ENCODE peak calls at places on chromosome 10, in five cellular contexts. B is fibroblast of the aortic adventitia, H is IMR-90, I is AG09319, O is psoas muscle. K is an unnamed sample.

GRCh38 chr10:77590344-77591237 is 47.0 kb downstream of the KCNMA1 start:
- DNase-seq in I (no peak), O (peak), H (no peak), B (no peak), K (no peak)

GRCh38 chr10:28715246-28715645 is 37.9 kb downstream of the BAMBI start:
- DNase-seq in H (no peak), I (peak), O (no peak), B (no peak), K (no peak)

GRCh38 chr10:31929986-31930675 is 1.5 kb upstream of the ARHGAP12 start:
- DNase-seq in H (no peak), O (no peak), I (no peak), B (peak), K (no peak)

GRCh38 chr10:77661100-77661499 is 23.5 kb upstream of the KCNMA1 start:
- DNase-seq in H (no peak), O (no peak), B (no peak), I (no peak), K (no peak)

GRCh38 chr10:132815161-132815857 is 29.4 kb upstream of the NKX6-2 start:
- DNase-seq in H (no peak), B (no peak), O (peak), I (no peak), K (no peak)

GRCh38 chr10:3564599-3564998 is 220.4 kb downstream of the KLF6 start:
- DNase-seq in I (no peak), H (peak), B (no peak), O (no peak), K (no peak)

GRCh38 chr10:77386833-77387232 is 250.8 kb downstream of the KCNMA1 start:
- DNase-seq in O (no peak), H (peak), I (no peak), B (peak), K (no peak)

GRCh38 chr10:77583527-77583926 is 54.1 kb downstream of the KCNMA1 start:
- DNase-seq in O (no peak), B (no peak), H (no peak), I (no peak), K (no peak)

GRCh38 chr10:118362103-118362502 is 20.0 kb upstream of the FAM204A start:
- DNase-seq in O (no peak), I (no peak), H (no peak), B (no peak), K (no peak)

GRCh38 chr10:3072641-3073360 is 5.5 kb downstream of the PFKP start:
- DNase-seq in I (no peak), H (no peak), B (no peak), O (no peak), K (no peak)

GRCh38 chr10:92493362-92493761 is 80.5 kb downstream of the IDE start:
- DNase-seq in I (no peak), B (no peak), O (no peak), H (no peak), K (no peak)

GRCh38 chr10:11849272-11849671 is 26.1 kb downstream of the PROSER2 start:
- DNase-seq in O (no peak), H (no peak), I (no peak), B (no peak), K (no peak)

GRCh38 chr10:24153016-24153415 is 55.9 kb upstream of the KIAA1217 start:
- DNase-seq in H (no peak), B (no peak), I (no peak), O (no peak), K (no peak)

DNA sequence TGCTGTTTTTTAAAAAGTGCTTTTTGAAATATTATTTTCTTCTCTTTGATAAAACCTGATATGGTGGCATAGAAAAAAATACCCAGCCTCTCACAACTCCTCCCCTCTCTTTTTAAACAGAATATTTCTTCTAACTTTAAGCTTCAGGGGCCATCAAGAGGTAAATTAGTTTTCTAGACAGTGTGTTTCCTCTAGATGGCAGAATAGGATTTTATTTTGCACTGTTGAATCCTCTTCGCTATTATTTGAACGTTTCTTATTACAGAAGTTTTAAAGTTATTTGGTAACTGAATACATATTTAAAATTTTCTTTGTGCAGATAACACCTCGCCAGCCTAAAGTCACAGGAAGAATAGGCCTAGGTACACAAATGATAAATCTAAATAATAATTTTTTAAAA is 30.3 kb downstream of the ARL5B start:
- DNase-seq in B (peak), I (peak), O (no peak), H (peak), K (no peak)
- TF ChIP-seq CTCF in B (peak), I (peak), O (no peak), H (peak), K (peak)

GRCh38 chr10:89942217-89942616 is 240.8 kb downstream of the KIF20B start:
- DNase-seq in O (no peak), H (no peak), I (no peak), B (no peak), K (no peak)

GRCh38 chr10:89944138-89944537 is 242.7 kb downstream of the KIF20B start:
- DNase-seq in I (no peak), H (no peak), B (no peak), O (no peak), K (no peak)

DNA sequence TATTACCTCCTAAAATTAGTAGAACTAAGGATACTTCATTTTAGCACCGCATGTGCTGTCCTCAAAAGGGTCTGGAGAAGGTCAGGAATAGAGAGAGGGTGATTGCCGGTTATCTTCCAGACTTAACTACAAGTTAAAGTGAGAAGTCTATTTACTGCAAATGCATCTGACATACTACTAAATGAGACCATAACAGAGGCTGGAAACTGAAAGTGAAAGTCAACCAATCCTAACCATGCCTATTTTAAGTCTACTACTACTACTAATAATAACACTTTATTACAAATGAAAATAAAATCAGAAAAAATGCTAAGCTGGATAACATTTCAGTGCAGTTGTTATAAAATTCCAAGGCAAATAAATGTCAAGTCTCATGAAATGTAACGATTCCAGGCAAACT is 244.7 kb downstream of the KIF20B start:
- DNase-seq in B (peak), I (no peak), O (no peak), H (peak), K (no peak)
- TF ChIP-seq CTCF in B (no peak), I (no peak), O (no peak), H (no peak), K (no peak)

GRCh38 chr10:95755511-95756004 is 405 bp upstream of the ENTPD1 start:
- DNase-seq in I (no peak), H (no peak), O (no peak), B (no peak), K (no peak)

GRCh38 chr10:95756796-95757657 is 1.1 kb downstream of the ENTPD1 start:
- DNase-seq in I (no peak), H (no peak), O (no peak), B (no peak), K (no peak)

GRCh38 chr10:95758351-95759025 is 2.5 kb downstream of the ENTPD1 start:
- DNase-seq in B (no peak), I (no peak), O (no peak), H (peak), K (no peak)

GRCh38 chr10:95759233-95759826 is 3.4 kb downstream of the ENTPD1 start:
- DNase-seq in O (no peak), B (no peak), I (no peak), H (no peak), K (no peak)

GRCh38 chr10:95756061-95756751 is at the start of gene ENTPD1:
- DNase-seq in B (no peak), H (peak), I (no peak), O (no peak), K (no peak)
- TF ChIP-seq CTCF in B (no peak), H (no peak), I (no peak), O (no peak), K (no peak)

GRCh38 chr10:95208702-95209391 is 14.8 kb downstream of the ACSM6 start:
- DNase-seq in B (peak), I (no peak), H (no peak), O (no peak), K (no peak)
- TF ChIP-seq CTCF in B (peak), I (peak), H (peak), O (peak), K (peak)

DNA sequence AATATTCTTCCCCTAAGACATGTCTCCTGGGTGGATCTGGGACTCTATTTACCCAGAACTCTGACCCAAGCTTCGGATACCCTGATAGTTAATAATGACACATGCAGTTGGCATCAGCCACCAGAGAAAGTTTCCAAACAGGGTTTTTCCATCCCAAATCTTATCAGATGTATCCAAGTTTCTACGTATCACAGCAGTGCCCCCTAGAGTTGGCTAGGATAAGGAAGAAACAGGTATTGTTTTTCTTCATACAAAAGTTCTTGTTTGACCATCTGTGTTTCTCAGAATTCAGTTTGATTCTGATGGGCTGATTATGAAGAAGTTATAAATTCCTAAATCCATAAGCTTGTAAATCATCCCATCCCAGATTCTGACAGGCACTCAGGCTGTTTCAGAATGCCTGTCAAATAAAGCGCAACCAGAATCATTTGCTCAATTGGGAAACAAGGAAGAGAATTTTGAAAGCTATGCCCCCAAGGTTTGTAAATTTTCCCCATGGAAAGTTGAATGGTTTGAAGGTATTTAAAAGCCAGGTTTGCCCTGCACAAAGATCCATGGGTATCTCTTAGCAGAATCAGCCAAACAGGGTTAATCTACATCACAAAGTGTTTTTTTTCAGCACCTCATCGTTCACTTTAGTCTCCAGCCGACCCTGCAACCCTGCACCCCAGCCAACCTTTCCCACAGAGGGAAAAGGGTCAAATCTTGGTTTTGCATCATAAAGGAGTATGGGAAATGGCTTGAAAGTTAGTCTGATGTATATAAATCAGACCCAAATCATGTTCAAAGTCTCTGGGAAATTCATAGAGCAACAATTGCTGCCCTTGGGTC is 47.4 kb downstream of the NRAP start:
- DNase-seq in I (no peak), H (no peak), B (no peak), O (no peak), K (peak)
- TF ChIP-seq CTCF in I (peak), H (peak), B (peak), O (peak), K (peak)

DNA sequence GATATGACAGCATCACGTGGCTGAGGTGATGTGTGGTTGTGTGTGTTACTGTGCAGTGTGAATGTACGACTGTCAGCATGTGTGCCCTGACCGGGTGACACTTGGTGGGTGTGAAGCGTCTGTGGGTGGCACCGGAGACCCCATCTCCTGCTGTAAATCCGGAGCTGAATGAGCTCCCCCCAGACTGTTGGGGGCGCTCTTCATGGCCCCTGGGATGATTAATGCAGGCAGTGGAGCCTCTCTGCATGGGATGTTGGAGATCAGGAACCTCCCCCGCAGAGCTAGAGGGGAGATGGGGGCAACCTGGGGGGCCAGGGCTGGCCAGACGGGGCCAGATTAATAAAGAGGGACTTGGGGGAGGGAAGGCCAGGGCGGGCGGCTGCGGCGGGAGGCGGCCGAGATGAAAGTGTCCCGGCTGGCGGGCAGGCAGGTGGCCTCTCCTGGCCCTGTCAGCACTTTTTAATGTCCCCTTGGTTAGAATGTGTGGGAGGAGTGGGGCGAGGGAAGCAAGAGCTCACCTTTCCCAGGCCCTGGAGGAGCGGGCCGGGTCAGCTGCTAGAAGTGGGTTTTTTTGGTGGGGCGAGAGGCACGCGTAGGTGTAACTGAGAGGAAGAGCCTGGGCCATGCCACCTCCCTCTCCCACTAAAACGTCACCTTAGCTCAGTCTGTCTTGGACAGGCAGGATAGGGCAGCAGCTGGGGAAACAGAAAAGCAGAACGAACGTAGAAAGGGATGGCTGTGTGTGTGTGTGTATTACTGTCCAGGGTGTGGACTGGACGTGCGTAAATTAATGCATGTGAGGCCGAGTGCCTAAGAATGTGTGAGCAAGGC is 34.2 kb downstream of the HIF1AN start:
- DNase-seq in O (no peak), I (no peak), B (no peak), H (no peak), K (no peak)
- TF ChIP-seq CTCF in O (no peak), I (no peak), B (no peak), H (no peak), K (no peak)